ENCODE peak calls at places on chromosomes 3 and 15, in nine cellular contexts. U, G, H, M, E, N, A, Y and P are unnamed samples.

GRCh38 chr15:55289011-55289572 is 521 bp downstream of the RAB27A start:
- DNase-seq in U (peak), G (peak), H (no peak), M (peak), E (no peak), N (peak), A (no peak), Y (peak), P (no peak)

GRCh38 chr15:44489464-44489863 is 47.5 kb upstream of the EIF3J start:
- DNase-seq in U (peak), G (peak), H (peak), M (peak), E (no peak), N (no peak), A (no peak), Y (peak), P (no peak)

GRCh38 chr3:176469694-176470205 is 727.5 kb downstream of the TBL1XR1 start:
- DNase-seq in U (no peak), G (peak), H (no peak), M (peak), E (no peak), N (no peak), A (no peak), Y (peak), P (no peak)

GRCh38 chr15:61122624-61123375 is 106.3 kb downstream of the RORA start:
- DNase-seq in U (no peak), G (no peak), H (no peak), M (no peak), E (no peak), N (no peak), A (no peak), Y (no peak), P (no peak)

GRCh38 chr15:32704343-32705076 is 13.3 kb upstream of the GREM1 start:
- DNase-seq in U (peak), G (no peak), H (no peak), M (no peak), E (no peak), N (no peak), A (no peak), Y (peak), P (no peak)

GRCh38 chr3:32423956-32424558 is 32.4 kb downstream of the CMTM7 start:
- DNase-seq in U (no peak), G (no peak), H (no peak), M (no peak), E (no peak), N (no peak), A (no peak), Y (no peak), P (no peak)

GRCh38 chr3:147940400-147940799 is 531.2 kb downstream of the ZIC1 start:
- DNase-seq in U (no peak), G (no peak), H (no peak), M (no peak), E (no peak), N (no peak), A (no peak), Y (no peak), P (no peak)

GRCh38 chr3:194256040-194256945 is 94.8 kb downstream of the CPN2 start:
- DNase-seq in U (no peak), G (no peak), H (no peak), M (no peak), E (no peak), N (no peak), A (no peak), Y (no peak), P (no peak)

GRCh38 chr3:73805435-73805834 is 180.7 kb upstream of the PDZRN3 start:
- DNase-seq in U (peak), G (no peak), H (no peak), M (no peak), E (no peak), N (no peak), A (no peak), Y (no peak), P (no peak)